ENCODE peak calls at places on chromosomes 7 and 10, in seven cellular contexts. F is WTC11, K is sciatic nerve, J is tibial artery, X is T-helper 9 cell, B is NCI-H1417, G is NCI-H1694. D is an unnamed sample.

GRCh38 chr7:87480386-87480785 is 4.9 kb upstream of the ABCB4 start:
- DNase-seq in F (no peak), G (no peak), X (no peak), B (no peak), K (no peak), J (no peak), D (no peak)

GRCh38 chr10:80528185-80528700 is 9.5 kb upstream of the SH2D4B start:
- DNase-seq in F (no peak), J (no peak), K (no peak), G (no peak), X (no peak), B (no peak), D (peak; percentile 66)

GRCh38 chr7:27922907-27923306 is 182.9 kb downstream of the TAX1BP1 start:
- DNase-seq in B (peak; percentile 57), X (no peak), G (no peak), K (no peak), F (no peak), J (no peak), D (no peak)

GRCh38 chr7:63925626-63926460 is 72.8 kb upstream of the ZNF722 start:
- DNase-seq in F (no peak), B (no peak), X (peak; percentile 75), K (peak; percentile 92), J (peak; percentile 93), G (peak; percentile 54), D (peak; percentile 90)

GRCh38 chr7:81321922-81322321 is 403.1 kb upstream of the SEMA3C start:
- DNase-seq in F (no peak), K (no peak), B (no peak), G (no peak), X (no peak), J (no peak), D (no peak)

GRCh38 chr7:128453836-128454804 is 1.6 kb upstream of the HILPDA start:
- DNase-seq in B (no peak), X (no peak), F (peak; percentile 78), K (peak; percentile 92), G (no peak), J (peak; percentile 89), D (no peak)

GRCh38 chr7:65746398-65746669 is 126.5 kb upstream of the VKORC1L1 start:
- DNase-seq in B (no peak), J (no peak), X (no peak), G (no peak), K (no peak), F (no peak), D (no peak)

GRCh38 chr7:12686234-12686893 is 1.1 kb upstream of the ARL4A start:
- DNase-seq in X (peak; percentile 96), K (peak; percentile 92), F (peak; percentile 94), B (peak; percentile 92), J (peak; percentile 87), G (peak; percentile 31), D (peak; percentile 100)

GRCh38 chr7:12653127-12653917 is 34.1 kb upstream of the ARL4A start:
- DNase-seq in G (no peak), J (no peak), X (no peak), F (no peak), B (no peak), K (no peak), D (no peak)

GRCh38 chr7:136870799-136871487 is 2.5 kb downstream of the CHRM2 start:
- DNase-seq in G (no peak), J (no peak), B (no peak), X (no peak), K (no peak), F (peak; percentile 25), D (no peak)

GRCh38 chr10:103834436-103835095 is 20.8 kb downstream of the SH3PXD2A start:
- DNase-seq in K (no peak), B (no peak), X (no peak), F (no peak), J (no peak), G (no peak), D (no peak)

GRCh38 chr7:20991544-20991943 is 204.9 kb upstream of the SP8 start:
- DNase-seq in K (no peak), G (no peak), F (no peak), J (no peak), B (no peak), X (no peak), D (no peak)

GRCh38 chr7:29564455-29565185 is 985 bp downstream of the PRR15 start:
- DNase-seq in F (peak; percentile 53), J (peak; percentile 60), B (no peak), X (no peak), G (no peak), K (peak; percentile 68), D (no peak)

GRCh38 chr10:79027147-79028055 is 41.4 kb upstream of the ZMIZ1 start:
- DNase-seq in G (no peak), F (no peak), X (no peak), K (peak; percentile 50), J (peak; percentile 2), B (peak; percentile 31), D (peak; percentile 27)

GRCh38 chr7:70674268-70675025 is 457.5 kb upstream of the GALNT17 start:
- DNase-seq in K (no peak), B (peak; percentile 94), J (no peak), G (no peak), F (no peak), X (no peak), D (no peak)